ENCODE peak calls at places on chromosomes 12 and 14, in ten cellular contexts. V is Calu3; L is CD4-positive, alpha-beta T cell; R is activated B cell treated with CpG ODN at 0.5 μM for 24 hours; Q is AG10803; B is H9; J is left ventricle myocardium inferior; O is HCT116; X is astrocyte; Z is activated CD8-positive, alpha-beta T cell treated with anti-CD3 and anti-CD28 coated beads for 36 hours. U is an unnamed sample.

GRCh38 chr12:3049596-3050314 is 27.4 kb upstream of the TSPAN9 start:
- DNase-seq in B (no peak), X (no peak), J (no peak), Q (no peak), L (no peak), O (no peak), Z (no peak), V (no peak), R (no peak), U (no peak)

GRCh38 chr12:75951399-75952228 is 80.0 kb downstream of the PHLDA1 start:
- DNase-seq in B (no peak), L (no peak), X (no peak), Q (peak), V (no peak), R (no peak), J (no peak), Z (no peak), O (no peak), U (no peak)

GRCh38 chr12:131130311-131130911 is 176.7 kb downstream of the ADGRD1 start:
- DNase-seq in R (no peak), Z (no peak), O (no peak), B (no peak), L (no peak), V (no peak), Q (no peak), X (no peak), J (no peak), U (no peak)

GRCh38 chr12:19369691-19370148 is 69.6 kb upstream of the AEBP2 start:
- DNase-seq in X (no peak), O (no peak), V (no peak), Q (peak), Z (no peak), L (no peak), J (no peak), R (no peak), B (no peak), U (peak)

GRCh38 chr12:113462117-113462774 is 9.4 kb downstream of the LHX5 start:
- DNase-seq in Q (peak), V (peak), J (peak), Z (peak), R (peak), O (peak), X (peak), L (peak), B (peak), U (peak)

GRCh38 chr14:68688872-68689371 is 103.9 kb downstream of the ZFP36L1 start:
- DNase-seq in X (peak), Z (no peak), O (no peak), B (no peak), L (no peak), Q (peak), J (no peak), R (no peak), V (no peak), U (peak)

GRCh38 chr14:63229330-63230059 is 25.3 kb downstream of the RHOJ start:
- DNase-seq in Q (no peak), V (no peak), O (no peak), Z (no peak), X (no peak), R (no peak), L (no peak), B (no peak), J (peak), U (peak)

GRCh38 chr12:13187399-13187798 is 9.1 kb upstream of the EMP1 start:
- DNase-seq in L (no peak), R (no peak), O (no peak), J (no peak), Q (peak), Z (no peak), B (no peak), X (peak), V (no peak), U (no peak)

GRCh38 chr12:4141344-4142270 is 132.0 kb upstream of the CCND2 start:
- DNase-seq in J (no peak), L (no peak), X (no peak), O (no peak), R (no peak), B (peak), V (no peak), Q (no peak), Z (peak), U (no peak)

GRCh38 chr12:104147346-104147745 is 9.3 kb upstream of the NFYB start:
- DNase-seq in Q (no peak), L (no peak), Z (no peak), O (no peak), B (no peak), V (no peak), J (no peak), X (no peak), R (no peak), U (no peak)

GRCh38 chr12:27899151-27899661 is 73.3 kb downstream of the PTHLH start:
- DNase-seq in Q (peak), L (no peak), R (no peak), X (peak), Z (no peak), J (no peak), B (no peak), V (no peak), O (no peak), U (peak)

GRCh38 chr12:7935773-7936581 is at the start of gene SLC2A3:
- DNase-seq in R (peak), Z (peak), L (peak), J (peak), O (no peak), Q (peak), X (peak), B (peak), V (no peak), U (peak)

GRCh38 chr12:47896633-47897032 is 8.2 kb downstream of the VDR start:
- DNase-seq in X (no peak), R (no peak), Q (no peak), L (no peak), O (no peak), V (peak), J (no peak), B (no peak), Z (no peak), U (no peak)

GRCh38 chr14:90696728-90697127 is 119.5 kb downstream of the TTC7B start:
- DNase-seq in Z (no peak), X (no peak), V (no peak), O (no peak), Q (no peak), B (no peak), J (no peak), L (no peak), R (no peak), U (no peak)

GRCh38 chr12:15208140-15208539 is 13.1 kb downstream of the RERG start:
- DNase-seq in Z (no peak), O (no peak), V (peak), J (no peak), L (no peak), Q (peak), B (no peak), R (no peak), X (no peak), U (peak)

GRCh38 chr12:124364543-124364942 is 69.7 kb downstream of the RFLNA start:
- DNase-seq in B (no peak), J (no peak), O (no peak), Q (no peak), X (no peak), R (no peak), V (no peak), L (no peak), Z (no peak), U (no peak)

GRCh38 chr12:53227341-53227740 is 4.7 kb downstream of the RARG start:
- DNase-seq in R (no peak), Z (no peak), V (no peak), Q (no peak), X (no peak), B (no peak), L (no peak), O (no peak), J (no peak), U (no peak)

GRCh38 chr12:53224268-53224896 is 7.6 kb downstream of the RARG start:
- DNase-seq in V (peak), X (no peak), O (no peak), L (no peak), J (no peak), R (no peak), B (peak), Z (no peak), Q (no peak), U (no peak)

GRCh38 chr12:53224897-53225634 is 6.9 kb downstream of the RARG start:
- DNase-seq in V (no peak), R (no peak), O (no peak), B (no peak), L (no peak), J (no peak), X (peak), Z (no peak), Q (peak), U (no peak)

GRCh38 chr12:53223391-53224267 is 8.4 kb downstream of the RARG start:
- DNase-seq in Z (peak), R (no peak), V (peak), J (peak), O (no peak), X (peak), L (peak), Q (peak), B (peak), U (peak)

GRCh38 chr12:53225635-53226424 is 6.2 kb downstream of the RARG start:
- DNase-seq in Z (no peak), J (no peak), O (no peak), V (no peak), X (no peak), R (no peak), L (no peak), Q (no peak), B (peak), U (no peak)
- TF ChIP-seq CTCF in Z (no peak), J (no peak), O (no peak), V (no peak), X (no peak), R (no peak), L (no peak), Q (no peak), B (no peak), U (no peak)

GRCh38 chr12:64077922-64078321 is 144.2 kb downstream of the KICS2 start:
- DNase-seq in Q (no peak), L (no peak), X (no peak), B (no peak), J (no peak), O (no peak), R (no peak), V (no peak), Z (no peak), U (peak)
- TF ChIP-seq CTCF in Q (peak), L (no peak), X (peak), B (peak), J (peak), O (peak), R (no peak), V (peak), Z (no peak), U (peak)

GRCh38 chr14:100306506-100307214 is 416 bp upstream of the SLC25A29 start:
- DNase-seq in B (peak), R (peak), J (peak), V (peak), Z (peak), Q (peak), O (peak), L (peak), X (peak), U (peak)
- TF ChIP-seq CTCF in B (no peak), R (no peak), J (no peak), V (no peak), Z (no peak), Q (no peak), O (no peak), L (no peak), X (no peak), U (no peak)

DNA sequence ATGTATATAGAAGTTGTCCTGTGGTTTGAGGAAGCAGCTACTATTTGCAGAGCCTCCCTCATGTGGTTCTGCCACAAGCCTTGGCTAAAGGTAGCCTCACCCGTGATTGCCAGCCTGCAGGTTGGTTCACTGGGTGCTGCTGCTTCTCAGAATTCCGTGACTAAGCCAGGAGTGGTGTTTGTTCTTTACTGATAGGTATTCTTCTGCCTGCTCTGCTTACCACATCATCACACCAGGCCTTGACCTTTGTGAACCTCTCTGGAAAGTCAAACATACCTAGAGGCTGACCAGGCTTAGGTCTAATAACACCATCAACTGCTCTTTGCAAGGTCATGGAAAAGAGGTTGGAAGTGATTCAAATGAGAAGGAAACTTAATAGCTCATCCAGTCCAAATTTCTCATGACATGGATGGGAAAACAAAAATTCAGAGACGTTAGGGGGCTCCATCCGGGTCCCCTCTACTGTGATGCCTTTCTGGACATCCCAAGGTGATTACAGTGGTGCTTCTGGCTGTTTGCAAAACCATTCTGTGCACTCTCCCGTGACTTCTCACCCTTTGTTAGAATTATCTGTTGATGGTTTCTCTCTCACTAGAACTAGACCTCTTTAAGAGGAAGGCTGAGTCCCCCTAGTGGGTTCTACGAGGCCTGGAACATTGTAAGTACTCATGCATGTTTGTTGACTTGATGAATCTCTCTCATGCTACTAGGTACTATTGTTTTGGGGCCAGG is 8.5 kb upstream of the SOCS2 start:
- DNase-seq in Q (peak), Z (peak), R (no peak), L (no peak), J (no peak), B (no peak), V (peak), X (peak), O (peak), U (peak)
- TF ChIP-seq CTCF in Q (peak), Z (no peak), R (no peak), L (no peak), J (peak), B (peak), V (no peak), X (peak), O (peak), U (peak)

GRCh38 chr12:52949413-52950331 is 754 bp downstream of the KRT18 start:
- DNase-seq in B (peak), Q (peak), L (no peak), V (peak), O (peak), R (no peak), J (no peak), Z (no peak), X (peak), U (peak)
- TF ChIP-seq CTCF in B (no peak), Q (no peak), L (no peak), V (no peak), O (no peak), R (no peak), J (no peak), Z (no peak), X (no peak), U (no peak)

GRCh38 chr14:89336338-89336737 is 80.7 kb downstream of the FOXN3 start:
- DNase-seq in Z (no peak), L (no peak), Q (no peak), J (no peak), O (no peak), X (no peak), R (no peak), B (no peak), V (no peak), U (no peak)
- TF ChIP-seq CTCF in Z (no peak), L (no peak), Q (no peak), J (peak), O (peak), X (no peak), R (no peak), B (peak), V (no peak), U (no peak)